ENCODE peak calls at places on chromosomes 5 and 9, in four cellular contexts. B is HCT116, J is cardiac fibroblast, G is pancreas. Y is an unnamed sample.

GRCh38 chr9:38681747-38682227 is 38.1 kb downstream of the FAM240B start:
- DNase-seq in B (no peak), J (peak; percentile 63), G (no peak), Y (no peak)

GRCh38 chr9:37540634-37541033 is 35.5 kb downstream of the FBXO10 start:
- DNase-seq in B (no peak), J (no peak), G (peak; percentile 76), Y (no peak)

GRCh38 chr9:87063883-87064282 is 116.6 kb upstream of the GAS1 start:
- DNase-seq in B (no peak), J (peak; percentile 88), G (no peak), Y (no peak)

GRCh38 chr9:130680836-130681768 is 12.5 kb upstream of the EXOSC2 start:
- DNase-seq in B (peak; percentile 81), J (peak; percentile 82), G (peak; percentile 89), Y (peak; percentile 80)

GRCh38 chr5:124289641-124290201 is 456.7 kb downstream of the ZNF608 start:
- DNase-seq in B (peak; percentile 15), J (peak; percentile 13), G (peak; percentile 59), Y (no peak)

GRCh38 chr5:34007675-34008600 is at the start of gene AMACR:
- DNase-seq in B (peak; percentile 71), J (peak; percentile 97), G (peak; percentile 95), Y (peak; percentile 93)

GRCh38 chr5:154648706-154649105 is 106.5 kb upstream of the LARP1 start:
- DNase-seq in B (no peak), J (peak; percentile 48), G (no peak), Y (no peak)

GRCh38 chr9:110583237-110583636 is 3.7 kb upstream of the SVEP1 start:
- DNase-seq in B (no peak), J (peak; percentile 65), G (no peak), Y (no peak)

GRCh38 chr5:163350083-163350482 is 87.3 kb upstream of the CCNG1 start:
- DNase-seq in B (no peak), J (peak; percentile 60), G (no peak), Y (no peak)

GRCh38 chr9:85117831-85118230 is 448.3 kb downstream of the NTRK2 start:
- DNase-seq in B (no peak), J (no peak), G (no peak), Y (no peak)

GRCh38 chr9:93119953-93120845 is 13.9 kb downstream of the NINJ1 start:
- DNase-seq in B (peak; percentile 83), J (peak; percentile 98), G (peak; percentile 92), Y (peak; percentile 63)

GRCh38 chr5:68502531-68502930 is 287.0 kb downstream of the PIK3R1 start:
- DNase-seq in B (no peak), J (no peak), G (no peak), Y (no peak)

GRCh38 chr9:86454701-86455402 is 100.6 kb upstream of the TUT7 start:
- DNase-seq in B (no peak), J (peak; percentile 39), G (no peak), Y (no peak)

GRCh38 chr5:63408984-63409383 is 553.3 kb downstream of the HTR1A start:
- DNase-seq in B (no peak), J (no peak), G (no peak), Y (no peak)

GRCh38 chr5:167950126-167950721 is 341.2 kb upstream of the WWC1 start:
- DNase-seq in B (no peak), J (peak; percentile 92), G (no peak), Y (no peak)

GRCh38 chr5:134026521-134027202 is 21.9 kb upstream of the VDAC1 start:
- DNase-seq in B (peak; percentile 56), J (peak; percentile 70), G (peak; percentile 62), Y (no peak)

GRCh38 chr9:16721972-16722371 is 148.5 kb downstream of the BNC2 start:
- DNase-seq in B (no peak), J (peak; percentile 91), G (no peak), Y (no peak)

GRCh38 chr5:140372971-140373487 is 13.0 kb downstream of the SLC4A9 start:
- DNase-seq in B (peak; percentile 71), J (peak; percentile 92), G (peak; percentile 69), Y (no peak)

GRCh38 chr5:84602371-84602771 is 217.7 kb upstream of the EDIL3 start:
- DNase-seq in B (no peak), J (no peak), G (no peak), Y (no peak)

GRCh38 chr5:109326864-109327263 is 82.9 kb downstream of the PJA2 start:
- DNase-seq in B (no peak), J (no peak), G (no peak), Y (no peak)

GRCh38 chr9:102360846-102361245 is 622.4 kb upstream of the GRIN3A start:
- DNase-seq in B (no peak), J (no peak), G (no peak), Y (no peak)

GRCh38 chr5:152405145-152405544 is at the start of gene NMUR2:
- DNase-seq in B (no peak), J (no peak), G (no peak), Y (no peak)

GRCh38 chr5:16726538-16726946 is 109.7 kb upstream of the RETREG1 start:
- DNase-seq in B (no peak), J (peak; percentile 44), G (no peak), Y (no peak)

GRCh38 chr9:87713278-87713989 is 12.5 kb upstream of the CTSL start:
- DNase-seq in B (peak; percentile 76), J (peak; percentile 99), G (no peak), Y (no peak)

GRCh38 chr5:123186762-123187161 is 97.7 kb downstream of the PRDM6 start:
- DNase-seq in B (no peak), J (no peak), G (no peak), Y (no peak)

GRCh38 chr9:123972618-123973017 is 39.0 kb upstream of the LHX2 start:
- DNase-seq in B (no peak), J (no peak), G (no peak), Y (no peak)

DNA sequence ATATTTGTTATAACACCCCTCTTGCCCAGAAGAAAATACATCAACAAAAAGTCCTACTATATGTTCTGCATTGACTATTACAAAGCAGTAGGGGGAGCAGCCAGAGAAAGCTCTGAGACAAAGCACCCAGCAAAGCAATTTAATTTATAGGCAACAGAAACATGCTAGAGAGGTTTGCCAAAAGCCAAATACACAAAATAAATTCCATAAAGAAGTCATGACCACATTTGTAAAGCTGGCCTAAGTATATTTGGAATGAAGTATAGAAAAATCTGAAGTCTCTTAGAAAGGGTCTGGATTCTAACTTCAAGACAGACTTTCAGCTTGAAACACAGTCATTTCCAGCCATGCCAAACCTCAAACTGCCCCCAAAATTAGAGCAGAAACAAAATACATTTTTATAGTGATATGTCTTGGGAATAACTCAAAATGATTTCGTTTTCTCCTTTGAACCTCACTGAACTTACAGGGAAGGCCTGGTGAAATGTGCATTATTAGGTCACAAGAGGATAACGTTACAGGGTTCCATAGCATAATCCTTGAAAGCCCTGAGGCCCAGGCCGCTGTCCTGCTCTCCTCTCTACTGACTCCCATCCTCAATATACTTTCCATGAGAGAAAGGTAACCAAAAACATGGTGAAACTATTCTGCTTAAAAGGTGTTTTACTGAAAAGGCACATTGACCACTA is 451.8 kb downstream of the RAB3C start:
- DNase-seq in B (no peak), J (peak; percentile 80), G (no peak), Y (no peak)
- TF ChIP-seq CTCF in B (peak; percentile 63), J (peak; percentile 77), G (peak; percentile 31), Y (peak; percentile 69)

GRCh38 chr5:61306531-61307195 is 25.4 kb upstream of the ZSWIM6 start:
- DNase-seq in B (no peak), J (peak; percentile 76), G (no peak), Y (no peak)
- TF ChIP-seq CTCF in B (no peak), J (no peak), G (no peak), Y (no peak)

DNA sequence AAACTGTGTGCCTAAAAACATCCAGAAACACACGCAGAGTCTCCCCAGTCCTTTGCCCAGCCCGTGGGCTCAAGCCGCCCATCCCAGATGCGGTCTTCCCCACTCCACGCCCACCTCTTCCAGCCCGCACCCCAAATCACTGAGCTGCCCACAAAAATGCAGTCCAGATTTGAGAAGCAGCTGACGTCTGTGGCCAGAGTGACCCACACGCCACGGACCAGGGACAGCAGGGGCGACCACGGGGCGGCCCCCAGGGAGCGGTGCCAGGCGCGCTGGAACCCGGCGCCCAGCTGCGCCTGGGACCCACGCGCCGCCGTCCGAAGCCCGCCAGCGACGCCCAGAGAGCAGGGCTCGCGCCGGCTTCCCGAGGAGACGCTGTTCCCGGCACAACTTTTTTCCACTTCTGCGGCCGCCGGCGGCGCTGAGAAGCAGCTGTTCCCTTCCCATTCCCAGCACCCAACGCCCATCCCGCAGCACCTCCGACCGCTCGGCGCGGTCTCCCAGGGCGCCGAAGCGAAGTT is 674 bp downstream of the LHFPL2 start:
- DNase-seq in B (no peak), J (peak; percentile 68), G (no peak), Y (peak; percentile 61)
- TF ChIP-seq CTCF in B (no peak), J (no peak), G (no peak), Y (peak; percentile 15)

DNA sequence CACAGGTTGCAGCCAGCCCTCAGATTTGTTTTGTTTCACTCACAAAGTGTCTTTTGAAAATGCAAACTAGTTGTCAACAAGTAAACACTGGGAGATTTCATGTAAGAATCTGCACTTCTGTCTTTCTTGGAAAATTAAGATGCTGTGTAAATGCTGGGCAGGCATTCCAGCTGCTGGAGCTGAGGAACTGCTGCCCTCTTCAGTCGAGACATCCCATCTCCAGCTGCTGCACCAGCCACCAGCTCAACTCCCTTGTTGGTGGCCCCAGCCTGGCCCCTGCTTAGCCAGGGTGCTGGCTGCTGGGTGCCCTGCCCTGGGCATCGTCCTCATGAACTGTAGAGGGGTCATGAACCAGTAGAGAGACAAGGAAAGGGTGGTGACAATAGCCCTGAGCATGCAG is 33.1 kb upstream of the AFAP1L1 start:
- DNase-seq in B (no peak), J (peak; percentile 49), G (no peak), Y (no peak)
- TF ChIP-seq CTCF in B (no peak), J (no peak), G (no peak), Y (no peak)

GRCh38 chr5:91929522-91929817 is 546.4 kb upstream of the ARRDC3 start:
- DNase-seq in B (peak; percentile 0), J (no peak), G (no peak), Y (no peak)
- TF ChIP-seq CTCF in B (peak; percentile 2), J (no peak), G (no peak), Y (no peak)

GRCh38 chr9:36450110-36450732 is 50.2 kb upstream of the RNF38 start:
- DNase-seq in B (peak; percentile 22), J (peak; percentile 67), G (no peak), Y (no peak)
- TF ChIP-seq CTCF in B (peak; percentile 69), J (peak; percentile 72), G (peak; percentile 47), Y (peak; percentile 64)

GRCh38 chr5:9774472-9775079 is 144.4 kb upstream of the TAS2R1 start:
- DNase-seq in B (no peak), J (peak; percentile 85), G (no peak), Y (no peak)
- TF ChIP-seq CTCF in B (no peak), J (peak; percentile 49), G (no peak), Y (peak; percentile 30)

DNA sequence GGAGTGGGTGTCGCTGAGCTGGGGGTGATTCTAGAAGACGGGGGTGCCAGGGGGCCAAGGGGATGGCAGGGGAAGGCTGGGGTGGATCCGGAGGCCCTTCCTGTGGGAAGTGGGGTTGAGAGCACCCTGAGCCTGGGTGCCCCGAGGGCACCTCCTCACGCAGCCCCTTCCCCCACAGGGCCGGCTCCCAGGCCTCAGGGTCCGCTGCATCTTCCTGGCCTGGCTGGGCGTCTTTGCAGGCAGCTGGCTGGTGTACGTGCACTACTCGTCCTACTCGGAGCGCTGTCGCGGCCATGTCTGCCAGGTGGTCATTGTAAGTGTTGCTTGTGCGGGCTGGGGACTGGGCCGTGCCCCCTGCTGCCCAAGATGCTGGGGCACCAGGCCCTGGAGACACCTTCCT is 5.0 kb downstream of the DIPK1B start:
- DNase-seq in B (no peak), J (no peak), G (no peak), Y (no peak)
- TF ChIP-seq CTCF in B (no peak), J (no peak), G (no peak), Y (no peak)

GRCh38 chr5:159104058-159104651 is 4.4 kb upstream of the EBF1 start:
- DNase-seq in B (no peak), J (peak; percentile 31), G (no peak), Y (peak; percentile 49)
- TF ChIP-seq CTCF in B (no peak), J (peak; percentile 38), G (no peak), Y (peak; percentile 48)

GRCh38 chr9:72807765-72808445 is 144.9 kb downstream of the ALDH1A1 start:
- DNase-seq in B (peak; percentile 32), J (peak; percentile 5), G (no peak), Y (no peak)
- TF ChIP-seq CTCF in B (peak; percentile 74), J (peak; percentile 15), G (no peak), Y (peak; percentile 60)